ENCODE peak calls at places on chromosomes 6 and 20, in eight cellular contexts. X, H, Z, I, A, W, F and D are unnamed samples.

GRCh38 chr6:17352302-17352701 is 41.1 kb upstream of the CAP2 start:
- DNase-seq in Z (no peak), W (no peak), X (no peak), I (no peak), H (no peak), A (no peak), F (no peak), D (no peak)

GRCh38 chr20:19257865-19258264 is 45.4 kb downstream of the SLC24A3 start:
- DNase-seq in W (peak; percentile 31), I (no peak), H (no peak), F (no peak), A (no peak), Z (no peak), X (no peak), D (no peak)

GRCh38 chr20:19283503-19283902 is 71.1 kb downstream of the SLC24A3 start:
- DNase-seq in X (no peak), I (no peak), F (no peak), W (no peak), Z (no peak), H (no peak), A (no peak), D (no peak)

GRCh38 chr6:136066005-136066404 is 184.1 kb downstream of the MTFR2 start:
- DNase-seq in X (no peak), H (no peak), W (no peak), I (no peak), Z (no peak), F (no peak), A (no peak), D (no peak)

GRCh38 chr6:53761036-53761435 is 33.8 kb upstream of the LRRC1 start:
- DNase-seq in A (no peak), F (no peak), H (no peak), Z (no peak), X (no peak), W (no peak), I (no peak), D (no peak)

GRCh38 chr6:82775989-82776388 is 289.7 kb downstream of the UBE3D start:
- DNase-seq in F (no peak), I (no peak), X (no peak), Z (no peak), A (no peak), H (no peak), W (no peak), D (no peak)

GRCh38 chr20:1637755-1638154 is 17.9 kb upstream of the SIRPB1 start:
- DNase-seq in F (no peak), H (no peak), X (no peak), A (no peak), W (no peak), I (no peak), Z (no peak), D (no peak)

GRCh38 chr6:53924821-53925422 is 130.1 kb downstream of the LRRC1 start:
- DNase-seq in I (no peak), H (no peak), F (no peak), Z (no peak), W (no peak), A (no peak), X (no peak), D (no peak)

GRCh38 chr20:32277361-32278198 is at the start of gene KIF3B:
- DNase-seq in X (peak; percentile 80), F (peak; percentile 90), I (peak; percentile 90), Z (peak; percentile 75), W (peak; percentile 92), H (peak; percentile 89), A (peak; percentile 91), D (peak; percentile 93)

GRCh38 chr6:33610779-33611421 is 10.2 kb upstream of the ITPR3 start:
- DNase-seq in Z (no peak), W (no peak), H (peak; percentile 64), A (no peak), I (no peak), F (no peak), X (peak; percentile 44), D (no peak)

GRCh38 chr6:147283460-147283859 is 79.2 kb downstream of the STXBP5 start:
- DNase-seq in H (no peak), I (no peak), F (no peak), Z (no peak), X (peak; percentile 14), A (no peak), W (no peak), D (no peak)

GRCh38 chr6:147282566-147282959 is 78.3 kb downstream of the STXBP5 start:
- DNase-seq in H (no peak), Z (no peak), F (no peak), W (no peak), I (no peak), X (no peak), A (no peak), D (no peak)

GRCh38 chr6:147287869-147288271 is 83.7 kb downstream of the STXBP5 start:
- DNase-seq in H (no peak), A (no peak), F (no peak), Z (no peak), W (no peak), I (no peak), X (no peak), D (no peak)

GRCh38 chr6:147281895-147282565 is 77.8 kb downstream of the STXBP5 start:
- DNase-seq in X (no peak), Z (no peak), I (no peak), A (no peak), H (no peak), W (no peak), F (no peak), D (no peak)

DNA sequence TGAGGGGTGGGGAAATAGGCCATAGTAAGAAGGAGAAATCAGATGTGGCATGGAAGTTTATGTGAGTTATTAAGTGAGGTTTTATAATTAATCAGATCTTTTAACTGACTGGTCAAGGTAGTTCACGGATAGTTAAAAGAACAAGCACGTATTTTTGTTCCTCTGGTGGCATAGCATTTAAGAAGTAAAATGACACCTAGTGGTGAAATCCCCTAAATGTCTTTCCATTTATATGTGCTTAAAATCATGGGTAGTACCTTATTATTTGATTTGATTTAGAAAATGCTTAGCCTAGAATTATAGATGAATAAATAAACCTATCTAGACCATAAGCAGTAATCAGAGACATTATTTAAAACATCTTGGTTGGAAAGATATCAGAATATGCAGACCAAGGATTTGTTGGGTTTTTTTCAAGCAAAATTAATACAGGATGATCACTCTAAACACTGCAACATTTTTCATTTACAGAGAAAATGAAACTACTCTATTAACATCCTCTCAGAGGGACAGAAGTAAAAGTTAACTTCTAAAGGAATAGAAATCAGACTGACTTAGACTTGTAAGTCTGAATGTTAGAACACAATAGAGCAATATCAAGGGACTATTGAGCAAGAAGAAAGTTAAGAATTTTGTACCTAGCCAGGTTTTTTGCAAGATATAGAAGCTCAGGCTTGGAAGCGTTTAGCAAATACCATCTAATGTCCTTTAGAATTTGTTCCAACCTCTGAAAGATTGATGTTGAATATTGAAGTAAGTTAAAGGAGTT is 81.1 kb downstream of the STXBP5 start:
- DNase-seq in X (no peak), F (peak; percentile 50), I (no peak), Z (no peak), H (no peak), A (no peak), W (no peak), D (no peak)
- TF ChIP-seq CTCF in X (peak; percentile 39), F (peak; percentile 47), I (peak; percentile 29), Z (peak; percentile 57), H (peak; percentile 31), A (peak; percentile 52), W (peak; percentile 64), D (peak; percentile 57)

DNA sequence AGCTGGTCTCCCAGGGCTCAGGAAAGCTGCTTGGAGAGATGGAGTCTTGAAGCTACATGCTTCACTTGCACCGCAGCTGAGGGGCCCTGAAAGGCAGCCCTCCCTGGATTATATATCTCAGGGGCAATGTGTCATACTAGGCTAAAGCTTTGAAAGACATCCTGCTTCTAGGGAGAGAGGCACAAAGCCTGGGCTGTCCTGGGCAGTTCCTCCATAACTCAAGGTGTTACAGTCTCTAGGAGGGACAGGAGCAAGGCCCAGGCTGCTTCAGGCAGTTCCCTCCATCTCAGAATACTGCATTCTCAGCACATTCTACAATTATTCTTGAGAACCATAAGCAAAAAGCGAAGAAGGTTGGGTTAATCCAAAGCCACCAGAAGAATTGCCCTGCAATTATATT is 22.0 kb upstream of the TXNDC5 start:
- DNase-seq in F (no peak), I (no peak), A (no peak), H (no peak), W (no peak), Z (no peak), X (no peak), D (no peak)
- TF ChIP-seq CTCF in F (no peak), I (no peak), A (no peak), H (no peak), W (no peak), Z (no peak), X (no peak), D (no peak)

DNA sequence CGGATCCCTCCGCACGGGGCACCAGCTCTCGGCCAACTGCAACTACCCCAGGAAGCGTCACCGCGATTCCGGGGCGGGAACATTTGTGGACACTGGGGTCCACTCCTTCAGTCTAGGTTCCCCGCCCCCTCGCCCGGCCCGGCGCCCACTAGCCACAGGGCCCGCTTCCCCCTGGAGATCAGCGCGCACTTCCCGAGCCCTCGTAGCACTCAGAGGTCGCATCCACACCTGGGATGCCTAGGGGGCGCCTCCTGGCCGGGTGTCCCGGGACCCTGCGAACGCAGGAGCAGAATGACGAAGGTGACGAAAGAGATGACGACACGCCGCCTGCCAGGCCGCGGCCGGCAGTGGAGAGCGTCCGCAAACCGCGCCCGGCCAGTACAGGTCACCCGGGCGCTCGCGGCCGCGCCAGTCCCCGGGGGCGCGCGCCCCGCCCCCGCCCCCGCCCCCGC is 309 bp upstream of the AIG1 start:
- DNase-seq in W (peak; percentile 88), I (peak; percentile 81), Z (peak; percentile 75), H (peak; percentile 80), A (peak; percentile 50), X (peak; percentile 84), F (peak; percentile 90), D (peak; percentile 75)
- TF ChIP-seq CTCF in W (peak; percentile 51), I (no peak), Z (peak; percentile 44), H (no peak), A (no peak), X (no peak), F (peak; percentile 17), D (no peak)

GRCh38 chr6:165776699-165777098 is 113.7 kb upstream of the PDE10A start:
- DNase-seq in X (no peak), A (no peak), I (no peak), F (no peak), H (no peak), Z (no peak), W (no peak), D (no peak)

GRCh38 chr6:165782812-165783211 is 119.8 kb upstream of the PDE10A start:
- DNase-seq in A (no peak), X (no peak), W (no peak), I (no peak), Z (no peak), H (no peak), F (no peak), D (no peak)

GRCh38 chr6:165782124-165782523 is 119.1 kb upstream of the PDE10A start:
- DNase-seq in F (no peak), Z (no peak), W (no peak), X (peak; percentile 30), H (no peak), A (no peak), I (no peak), D (no peak)

GRCh38 chr6:165774903-165775608 is 112.0 kb upstream of the PDE10A start:
- DNase-seq in W (no peak), A (no peak), Z (no peak), X (peak; percentile 51), F (peak; percentile 66), I (peak; percentile 75), H (no peak), D (no peak)

DNA sequence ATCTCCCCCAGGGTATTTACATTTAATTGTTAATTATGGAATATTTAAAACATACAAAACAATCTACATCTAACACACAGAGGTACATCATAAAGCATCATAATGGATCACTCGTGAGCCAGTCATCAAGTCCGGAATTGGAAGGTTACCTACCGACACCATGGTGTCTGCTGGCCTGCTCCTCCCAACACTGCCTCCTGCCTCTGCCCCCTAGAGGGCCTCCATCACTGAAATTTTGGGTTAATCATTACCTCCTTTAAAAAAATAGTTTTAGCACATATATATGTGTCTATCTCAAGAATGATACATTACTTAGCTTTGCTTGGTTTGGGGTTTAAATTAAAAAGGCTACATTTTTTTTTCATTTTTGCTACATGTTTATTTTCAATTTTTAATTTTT is 114.6 kb upstream of the PDE10A start:
- DNase-seq in X (no peak), I (no peak), H (no peak), Z (no peak), W (no peak), A (no peak), F (no peak), D (no peak)
- TF ChIP-seq CTCF in X (no peak), I (no peak), H (no peak), Z (no peak), W (peak; percentile 44), A (no peak), F (peak; percentile 14), D (no peak)